ENCODE peak calls at places on chromosomes 5 and 9, in nine cellular contexts. H, G, U, Y, M, V, N, L and J are unnamed samples.

GRCh38 chr5:59035681-59036080 is 452.8 kb downstream of the RAB3C start:
- DNase-seq in V (no peak), H (no peak), N (no peak), M (no peak), Y (no peak), U (no peak), G (no peak), L (no peak), J (no peak)

GRCh38 chr9:95018099-95018927 is 291.8 kb downstream of the AOPEP start:
- DNase-seq in L (no peak), M (no peak), U (peak), G (no peak), V (no peak), H (no peak), N (peak), Y (no peak), J (peak)

GRCh38 chr5:156473271-156473935 is 146.4 kb downstream of the SGCD start:
- DNase-seq in H (no peak), G (no peak), V (no peak), M (no peak), L (no peak), Y (no peak), N (peak), U (no peak), J (no peak)

GRCh38 chr9:81634915-81635516 is 54.3 kb downstream of the TLE1 start:
- DNase-seq in N (peak), V (no peak), Y (no peak), H (no peak), M (no peak), U (no peak), L (no peak), G (no peak), J (no peak)

GRCh38 chr5:152369298-152369697 is 35.8 kb downstream of the NMUR2 start:
- DNase-seq in L (no peak), G (no peak), N (no peak), Y (no peak), U (no peak), V (no peak), H (no peak), M (no peak), J (no peak)

GRCh38 chr5:84239509-84239908 is 145.2 kb downstream of the EDIL3 start:
- DNase-seq in G (no peak), Y (no peak), L (no peak), H (no peak), V (no peak), M (no peak), U (no peak), N (peak), J (no peak)

GRCh38 chr5:88144219-88145040 is 124.2 kb downstream of the TMEM161B start:
- DNase-seq in N (no peak), M (no peak), H (peak), Y (peak), U (no peak), G (peak), L (no peak), V (no peak), J (no peak)

GRCh38 chr5:83099001-83099400 is 21.7 kb downstream of the XRCC4 start:
- DNase-seq in Y (no peak), H (no peak), M (peak), G (no peak), L (no peak), N (no peak), U (no peak), V (no peak), J (no peak)

GRCh38 chr5:59423021-59423420 is 470.5 kb downstream of the PDE4D start:
- DNase-seq in L (no peak), N (peak), U (no peak), Y (no peak), V (no peak), M (no peak), H (no peak), G (no peak), J (no peak)

GRCh38 chr5:97163360-97163764 is 19.7 kb downstream of the RIOK2 start:
- DNase-seq in H (no peak), Y (no peak), M (no peak), L (no peak), N (peak), U (no peak), V (no peak), G (no peak), J (no peak)

GRCh38 chr5:90193185-90193822 is 216.3 kb downstream of the CETN3 start:
- DNase-seq in V (no peak), M (no peak), L (no peak), Y (no peak), U (no peak), H (no peak), N (no peak), G (no peak), J (no peak)

GRCh38 chr5:143314664-143315063 is 88.8 kb downstream of the NR3C1 start:
- DNase-seq in M (no peak), N (peak), U (no peak), V (no peak), L (no peak), Y (no peak), H (no peak), G (no peak), J (no peak)

GRCh38 chr5:119389288-119390065 is 33.7 kb downstream of the TNFAIP8 start:
- DNase-seq in G (no peak), V (no peak), Y (no peak), M (no peak), L (no peak), U (no peak), N (peak), H (no peak), J (no peak)

GRCh38 chr5:172102913-172103629 is 85.0 kb downstream of the STK10 start:
- DNase-seq in Y (no peak), G (no peak), H (peak), U (peak), V (no peak), L (no peak), M (no peak), N (peak), J (peak)

GRCh38 chr9:105132576-105132975 is 111.9 kb upstream of the SLC44A1 start:
- DNase-seq in Y (no peak), U (no peak), N (peak), G (no peak), L (no peak), M (no peak), H (no peak), V (no peak), J (no peak)

GRCh38 chr9:11735391-11735790 is 957.8 kb upstream of the TYRP1 start:
- DNase-seq in M (no peak), G (no peak), V (no peak), N (no peak), U (no peak), L (no peak), H (no peak), Y (no peak), J (no peak)

GRCh38 chr9:38761334-38761733 is 41.4 kb upstream of the FAM240B start:
- DNase-seq in Y (no peak), L (no peak), H (no peak), N (no peak), U (no peak), V (no peak), G (no peak), M (no peak), J (no peak)

GRCh38 chr5:120464627-120465280 is 654 bp downstream of the PRR16 start:
- DNase-seq in N (peak), V (no peak), L (no peak), H (peak), M (peak), G (peak), Y (peak), U (peak), J (peak)

GRCh38 chr9:3906437-3907213 is 380.8 kb upstream of the RFX3 start:
- DNase-seq in L (no peak), U (peak), N (peak), G (no peak), M (no peak), V (no peak), Y (no peak), H (no peak), J (peak)

GRCh38 chr9:95740217-95741004 is 135.1 kb upstream of the ERCC6L2 start:
- DNase-seq in N (no peak), L (no peak), U (no peak), Y (no peak), M (no peak), H (no peak), V (no peak), G (no peak), J (no peak)

GRCh38 chr5:59709833-59710232 is 183.7 kb downstream of the PDE4D start:
- DNase-seq in V (no peak), Y (no peak), L (no peak), N (peak), U (no peak), M (no peak), H (no peak), G (no peak), J (no peak)

GRCh38 chr5:9062873-9063272 is 483.0 kb downstream of the SEMA5A start:
- DNase-seq in M (no peak), L (no peak), G (no peak), V (no peak), U (no peak), Y (no peak), H (no peak), N (no peak), J (no peak)

GRCh38 chr5:129019401-129019908 is 54.2 kb downstream of the SLC27A6 start:
- DNase-seq in U (no peak), M (no peak), H (no peak), V (no peak), N (no peak), G (no peak), Y (no peak), L (no peak), J (no peak)

GRCh38 chr5:124634228-124634819 is 112.1 kb downstream of the ZNF608 start:
- DNase-seq in Y (no peak), U (no peak), N (peak), G (no peak), M (peak), L (no peak), V (no peak), H (no peak), J (no peak)

GRCh38 chr9:78745331-78745730 is 448.4 kb downstream of the PSAT1 start:
- DNase-seq in V (no peak), H (no peak), Y (no peak), N (no peak), M (no peak), L (no peak), G (no peak), U (no peak), J (no peak)

GRCh38 chr9:130268521-130269131 is 3.1 kb downstream of the HMCN2 start:
- DNase-seq in Y (no peak), N (no peak), H (peak), M (peak), L (no peak), G (peak), U (no peak), V (no peak), J (no peak)

GRCh38 chr5:92332039-92332438 is 948.9 kb upstream of the ARRDC3 start:
- DNase-seq in L (no peak), G (no peak), H (no peak), V (no peak), N (peak), M (no peak), U (no peak), Y (no peak), J (no peak)

GRCh38 chr9:84939766-84940165 is 270.2 kb downstream of the NTRK2 start:
- DNase-seq in M (no peak), G (no peak), Y (no peak), U (no peak), L (no peak), V (no peak), N (no peak), H (no peak), J (no peak)

GRCh38 chr9:136596630-136597031 is 50.8 kb upstream of the NOTCH1 start:
- DNase-seq in M (no peak), L (no peak), G (no peak), V (no peak), H (no peak), U (no peak), Y (no peak), N (no peak), J (no peak)

GRCh38 chr5:149932445-149933350 is 11.9 kb downstream of the PDE6A start:
- DNase-seq in V (no peak), G (peak), M (no peak), H (peak), Y (no peak), U (no peak), N (no peak), L (no peak), J (no peak)

GRCh38 chr5:147216552-147217154 is 18.2 kb upstream of the STK32A start:
- DNase-seq in V (no peak), H (no peak), M (no peak), G (peak), Y (no peak), L (no peak), U (no peak), N (peak), J (no peak)

GRCh38 chr5:173237821-173238220 is 2.8 kb upstream of the NKX2-5 start:
- DNase-seq in H (no peak), M (no peak), N (no peak), U (no peak), G (no peak), V (no peak), Y (no peak), L (no peak), J (no peak)

GRCh38 chr5:136209346-136209910 is 16.5 kb upstream of the SMIM32 start:
- DNase-seq in M (no peak), H (no peak), U (no peak), G (no peak), N (no peak), V (no peak), L (no peak), Y (no peak), J (no peak)

GRCh38 chr9:106862115-106862945 is 636 bp upstream of the ZNF462 start:
- DNase-seq in H (peak), L (no peak), M (peak), N (no peak), V (no peak), Y (peak), G (peak), U (no peak), J (peak)

GRCh38 chr5:79785983-79786382 is 96.3 kb downstream of the CMYA5 start:
- DNase-seq in N (no peak), H (no peak), U (no peak), Y (no peak), M (no peak), G (no peak), V (no peak), L (no peak), J (no peak)

GRCh38 chr5:124524552-124525232 is 221.7 kb downstream of the ZNF608 start:
- DNase-seq in H (no peak), N (no peak), U (no peak), L (no peak), Y (no peak), G (no peak), M (no peak), V (no peak), J (no peak)

GRCh38 chr5:150441813-150442698 is 7.5 kb downstream of the RPS14 start:
- DNase-seq in N (no peak), M (no peak), V (no peak), L (no peak), G (no peak), H (no peak), U (no peak), Y (no peak), J (peak)